ENCODE peak calls at places on chromosomes 5 and 9, in seven cellular contexts. One of them, this sample, is unnamed.

GRCh38 chr9:91419222-91420191 is 4.1 kb downstream of the NFIL3 start:
- DNase-seq in astrocyte of the spinal cord: peak
- DNase-seq in body of pancreas: peak
- DNase-seq in GM20000: no peak
- DNase-seq in ecto neural progenitor cell: no peak
- DNase-seq in hippocampal formation: no peak
- DNase-seq in colonic mucosa: peak
- DNase-seq in this sample: no peak

GRCh38 chr5:62593331-62593730 is 14.7 kb downstream of the LRRC70 start:
- DNase-seq in astrocyte of the spinal cord: no peak
- DNase-seq in ecto neural progenitor cell: no peak
- DNase-seq in GM20000: no peak
- DNase-seq in body of pancreas: no peak
- DNase-seq in colonic mucosa: no peak
- DNase-seq in hippocampal formation: no peak
- DNase-seq in this sample: no peak

GRCh38 chr5:34957299-34957698 is 27.9 kb downstream of the DNAJC21 start:
- DNase-seq in colonic mucosa: no peak
- DNase-seq in ecto neural progenitor cell: no peak
- DNase-seq in hippocampal formation: no peak
- DNase-seq in astrocyte of the spinal cord: no peak
- DNase-seq in GM20000: no peak
- DNase-seq in body of pancreas: no peak
- DNase-seq in this sample: no peak

GRCh38 chr5:164359260-164359930 is 854.0 kb downstream of the MAT2B start:
- DNase-seq in GM20000: no peak
- DNase-seq in hippocampal formation: no peak
- DNase-seq in ecto neural progenitor cell: no peak
- DNase-seq in astrocyte of the spinal cord: no peak
- DNase-seq in body of pancreas: no peak
- DNase-seq in colonic mucosa: no peak
- DNase-seq in this sample: no peak

GRCh38 chr9:130996205-130996604 is 12.8 kb upstream of the LAMC3 start:
- DNase-seq in astrocyte of the spinal cord: no peak
- DNase-seq in ecto neural progenitor cell: peak
- DNase-seq in colonic mucosa: no peak
- DNase-seq in hippocampal formation: no peak
- DNase-seq in GM20000: no peak
- DNase-seq in body of pancreas: no peak
- DNase-seq in this sample: no peak

GRCh38 chr5:52952483-52952882 is 36.7 kb upstream of the ITGA2 start:
- DNase-seq in GM20000: no peak
- DNase-seq in ecto neural progenitor cell: no peak
- DNase-seq in hippocampal formation: no peak
- DNase-seq in astrocyte of the spinal cord: no peak
- DNase-seq in colonic mucosa: no peak
- DNase-seq in body of pancreas: no peak
- DNase-seq in this sample: no peak

GRCh38 chr5:93022211-93022610 is 558.8 kb downstream of the NR2F1-AS1 start:
- DNase-seq in colonic mucosa: no peak
- DNase-seq in body of pancreas: no peak
- DNase-seq in hippocampal formation: no peak
- DNase-seq in astrocyte of the spinal cord: no peak
- DNase-seq in ecto neural progenitor cell: no peak
- DNase-seq in GM20000: no peak
- DNase-seq in this sample: no peak

GRCh38 chr5:1515921-1516571 is 7.7 kb downstream of the LPCAT1 start:
- DNase-seq in body of pancreas: peak
- DNase-seq in hippocampal formation: no peak
- DNase-seq in GM20000: peak
- DNase-seq in astrocyte of the spinal cord: no peak
- DNase-seq in ecto neural progenitor cell: peak
- DNase-seq in colonic mucosa: no peak
- DNase-seq in this sample: no peak

GRCh38 chr9:97368964-97369363 is 42.9 kb upstream of the TDRD7 start:
- DNase-seq in colonic mucosa: no peak
- DNase-seq in hippocampal formation: no peak
- DNase-seq in body of pancreas: no peak
- DNase-seq in astrocyte of the spinal cord: no peak
- DNase-seq in GM20000: no peak
- DNase-seq in ecto neural progenitor cell: no peak
- DNase-seq in this sample: no peak

GRCh38 chr5:171707441-171707790 is 78.2 kb upstream of the SMIM23 start:
- DNase-seq in body of pancreas: no peak
- DNase-seq in astrocyte of the spinal cord: no peak
- DNase-seq in hippocampal formation: no peak
- DNase-seq in ecto neural progenitor cell: no peak
- DNase-seq in GM20000: no peak
- DNase-seq in colonic mucosa: no peak
- DNase-seq in this sample: no peak

GRCh38 chr9:137487454-137488329 is 28.6 kb upstream of the NSMF start:
- DNase-seq in body of pancreas: peak
- DNase-seq in hippocampal formation: no peak
- DNase-seq in GM20000: no peak
- DNase-seq in colonic mucosa: no peak
- DNase-seq in astrocyte of the spinal cord: no peak
- DNase-seq in ecto neural progenitor cell: peak
- DNase-seq in this sample: no peak

GRCh38 chr5:179779826-179780225 is 14.0 kb upstream of the LTC4S start:
- DNase-seq in astrocyte of the spinal cord: no peak
- DNase-seq in colonic mucosa: no peak
- DNase-seq in GM20000: no peak
- DNase-seq in body of pancreas: no peak
- DNase-seq in ecto neural progenitor cell: no peak
- DNase-seq in hippocampal formation: no peak
- DNase-seq in this sample: no peak

GRCh38 chr5:83277154-83277553 is 194.4 kb upstream of the VCAN start:
- DNase-seq in astrocyte of the spinal cord: no peak
- DNase-seq in hippocampal formation: no peak
- DNase-seq in GM20000: no peak
- DNase-seq in ecto neural progenitor cell: no peak
- DNase-seq in colonic mucosa: no peak
- DNase-seq in body of pancreas: no peak
- DNase-seq in this sample: no peak

GRCh38 chr5:156120777-156121176 is 206.2 kb upstream of the SGCD start:
- DNase-seq in body of pancreas: no peak
- DNase-seq in hippocampal formation: no peak
- DNase-seq in GM20000: no peak
- DNase-seq in colonic mucosa: no peak
- DNase-seq in astrocyte of the spinal cord: no peak
- DNase-seq in ecto neural progenitor cell: no peak
- DNase-seq in this sample: no peak

GRCh38 chr5:59317023-59317771 is 576.3 kb downstream of the PDE4D start:
- DNase-seq in astrocyte of the spinal cord: peak
- DNase-seq in GM20000: no peak
- DNase-seq in body of pancreas: no peak
- DNase-seq in colonic mucosa: peak
- DNase-seq in ecto neural progenitor cell: peak
- DNase-seq in hippocampal formation: no peak
- DNase-seq in this sample: no peak

GRCh38 chr9:78121488-78121887 is 89.9 kb upstream of the GNAQ start:
- DNase-seq in ecto neural progenitor cell: peak
- DNase-seq in colonic mucosa: peak
- DNase-seq in GM20000: no peak
- DNase-seq in body of pancreas: peak
- DNase-seq in astrocyte of the spinal cord: peak
- DNase-seq in hippocampal formation: peak
- DNase-seq in this sample: peak

GRCh38 chr9:133973791-133974630 is 18.1 kb downstream of the VAV2 start:
- DNase-seq in astrocyte of the spinal cord: no peak
- DNase-seq in ecto neural progenitor cell: no peak
- DNase-seq in colonic mucosa: peak
- DNase-seq in body of pancreas: peak
- DNase-seq in hippocampal formation: no peak
- DNase-seq in GM20000: no peak
- DNase-seq in this sample: no peak

GRCh38 chr9:136020671-136021070 is 59.5 kb upstream of the UBAC1 start:
- DNase-seq in colonic mucosa: no peak
- DNase-seq in body of pancreas: no peak
- DNase-seq in astrocyte of the spinal cord: no peak
- DNase-seq in GM20000: no peak
- DNase-seq in ecto neural progenitor cell: no peak
- DNase-seq in hippocampal formation: no peak
- DNase-seq in this sample: no peak

GRCh38 chr5:140251527-140251973 is 51.4 kb downstream of the PFDN1 start:
- DNase-seq in GM20000: no peak
- DNase-seq in ecto neural progenitor cell: no peak
- DNase-seq in colonic mucosa: no peak
- DNase-seq in hippocampal formation: no peak
- DNase-seq in body of pancreas: peak
- DNase-seq in astrocyte of the spinal cord: peak
- DNase-seq in this sample: no peak

GRCh38 chr5:57696906-57697590 is 214.4 kb upstream of the ACTBL2 start:
- DNase-seq in colonic mucosa: no peak
- DNase-seq in hippocampal formation: no peak
- DNase-seq in body of pancreas: no peak
- DNase-seq in ecto neural progenitor cell: no peak
- DNase-seq in GM20000: no peak
- DNase-seq in astrocyte of the spinal cord: no peak
- DNase-seq in this sample: no peak

GRCh38 chr9:127523312-127523851 is 72.1 kb downstream of the LRSAM1 start:
- DNase-seq in astrocyte of the spinal cord: peak
- DNase-seq in ecto neural progenitor cell: no peak
- DNase-seq in GM20000: no peak
- DNase-seq in hippocampal formation: no peak
- DNase-seq in body of pancreas: no peak
- DNase-seq in colonic mucosa: no peak
- DNase-seq in this sample: no peak

GRCh38 chr9:77498891-77499290 is 149.2 kb downstream of the GNA14 start:
- DNase-seq in ecto neural progenitor cell: no peak
- DNase-seq in hippocampal formation: no peak
- DNase-seq in body of pancreas: no peak
- DNase-seq in astrocyte of the spinal cord: no peak
- DNase-seq in colonic mucosa: no peak
- DNase-seq in GM20000: no peak
- DNase-seq in this sample: no peak